ENCODE peak calls at places on chromosome 5, in six cellular contexts. Q is sigmoid colon, H is H7, Z is Peyer's patch, D is PC-3, F is heart left ventricle. V is an unnamed sample.

GRCh38 chr5:141236516-141237313 is 8.5 kb upstream of the PCDHB15 start:
- DNase-seq in Q (no peak), Z (no peak), H (no peak), D (no peak), F (no peak), V (no peak)

GRCh38 chr5:133291524-133291923 is 239.7 kb downstream of the HSPA4 start:
- DNase-seq in Z (no peak), D (no peak), F (no peak), H (no peak), Q (no peak), V (no peak)

GRCh38 chr5:137605377-137605776 is 106.3 kb upstream of the SPOCK1 start:
- DNase-seq in F (no peak), Q (no peak), H (peak), Z (no peak), D (peak), V (peak)

GRCh38 chr5:65203746-65204145 is 278.0 kb downstream of the ADAMTS6 start:
- DNase-seq in H (no peak), Q (no peak), D (peak), Z (no peak), F (no peak), V (peak)

GRCh38 chr5:154520861-154521453 is 42.9 kb upstream of the HAND1 start:
- DNase-seq in H (peak), F (no peak), D (peak), Q (no peak), Z (peak), V (no peak)

GRCh38 chr5:60295423-60295822 is 401.9 kb upstream of the PDE4D start:
- DNase-seq in Z (no peak), H (no peak), D (peak), Q (no peak), F (no peak), V (peak)

GRCh38 chr5:100900796-100901731 is 2.0 kb downstream of the ST8SIA4 start:
- DNase-seq in Z (peak), D (peak), F (peak), Q (peak), H (peak), V (peak)

GRCh38 chr5:146240951-146241350 is 37.5 kb downstream of the RBM27 start:
- DNase-seq in Q (no peak), H (no peak), D (peak), Z (no peak), F (no peak), V (peak)

GRCh38 chr5:37850128-37850865 is 10.5 kb upstream of the GDNF start:
- DNase-seq in Z (no peak), D (no peak), F (no peak), H (no peak), Q (no peak), V (peak)

GRCh38 chr5:179858241-179858585 is 404 bp downstream of the MRNIP start:
- DNase-seq in D (peak), Z (peak), F (no peak), H (peak), Q (no peak), V (no peak)

GRCh38 chr5:68303038-68303738 is 87.6 kb downstream of the PIK3R1 start:
- DNase-seq in H (no peak), F (no peak), Z (no peak), Q (no peak), D (no peak), V (peak)

GRCh38 chr5:168908207-168908606 is 329.0 kb upstream of the PANK3 start:
- DNase-seq in Z (no peak), H (no peak), F (peak), D (no peak), Q (no peak), V (peak)

GRCh38 chr5:141940695-141941271 is 17.1 kb downstream of the DELE1 start:
- DNase-seq in H (peak), Z (no peak), D (no peak), Q (no peak), F (no peak), V (peak)

GRCh38 chr5:167898361-167899042 is 392.9 kb upstream of the WWC1 start:
- DNase-seq in Z (no peak), F (no peak), D (no peak), H (no peak), Q (no peak), V (peak)

GRCh38 chr5:95281211-95281610 is 3.7 kb downstream of the MCTP1 start:
- DNase-seq in D (peak), Z (no peak), F (no peak), H (peak), Q (no peak), V (peak)

GRCh38 chr5:95284512-95285405 is at the start of gene MCTP1:
- DNase-seq in Q (no peak), D (peak), F (no peak), H (peak), Z (no peak), V (no peak)

GRCh38 chr5:95283761-95284511 is 958 bp downstream of the MCTP1 start:
- DNase-seq in Z (no peak), H (peak), D (peak), Q (no peak), F (peak), V (no peak)

GRCh38 chr5:95283022-95283615 is 1.8 kb downstream of the MCTP1 start:
- DNase-seq in Z (no peak), Q (no peak), H (peak), F (no peak), D (no peak), V (no peak)

GRCh38 chr5:95285406-95285761 is 490 bp upstream of the MCTP1 start:
- DNase-seq in Q (no peak), H (no peak), D (no peak), F (no peak), Z (no peak), V (no peak)
- H3K4me3 ChIP-seq in Q (peak), H (peak), D (peak), F (peak), Z (no peak), V (no peak)

GRCh38 chr5:172118891-172119290 is 69.1 kb downstream of the STK10 start:
- DNase-seq in D (no peak), Z (peak), H (peak), Q (no peak), F (no peak), V (no peak)

GRCh38 chr5:172113036-172113435 is 75.0 kb downstream of the STK10 start:
- DNase-seq in Z (peak), Q (no peak), H (no peak), D (no peak), F (no peak), V (peak)

GRCh38 chr5:172114875-172115422 is 73.1 kb downstream of the STK10 start:
- DNase-seq in F (peak), Z (peak), Q (no peak), D (no peak), H (peak), V (no peak)

GRCh38 chr5:172117977-172118701 is 69.9 kb downstream of the STK10 start:
- DNase-seq in Q (no peak), H (peak), Z (peak), F (no peak), D (no peak), V (no peak)

GRCh38 chr5:172115541-172115982 is 72.5 kb downstream of the STK10 start:
- DNase-seq in D (peak), Q (no peak), F (no peak), Z (no peak), H (no peak), V (no peak)
- H3K4me3 ChIP-seq in D (no peak), Q (no peak), F (no peak), Z (peak), H (no peak), V (no peak)

GRCh38 chr5:26942481-26942880 is 95.9 kb downstream of the CDH9 start:
- DNase-seq in F (no peak), H (no peak), Z (no peak), D (peak), Q (no peak), V (no peak)
- H3K4me3 ChIP-seq in F (no peak), H (no peak), Z (no peak), D (no peak), Q (no peak), V (no peak)

DNA sequence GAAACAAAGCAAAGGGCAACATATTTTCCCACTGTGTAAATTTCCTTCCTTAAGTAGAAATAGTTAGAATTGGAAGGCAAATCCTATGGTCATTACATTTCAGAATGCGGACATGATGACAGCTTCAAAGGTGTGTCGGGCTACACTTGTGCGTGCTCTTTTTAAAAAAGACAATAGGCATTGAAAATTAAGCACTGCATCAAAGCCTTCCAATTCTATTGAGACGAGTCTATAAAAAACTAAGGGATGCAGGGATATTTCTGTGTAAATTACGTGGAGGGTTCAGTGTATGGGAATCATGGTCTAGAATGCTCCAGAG is 600.1 kb downstream of the EBF1 start:
- DNase-seq in F (no peak), Z (no peak), D (no peak), Q (no peak), H (no peak), V (no peak)
- H3K4me3 ChIP-seq in F (no peak), Z (no peak), D (no peak), Q (no peak), H (no peak), V (no peak)